ENCODE peak calls at places on chromosomes 1 and 21, in nine cellular contexts. L is fibroblast of the aortic adventitia, S is omental fat pad, P is bronchial epithelial cell, U is right lobe of liver, E is foreskin fibroblast, Y is AG10803, W is fibroblast of lung, D is GM12865. J is an unnamed sample.

GRCh38 chr1:192601145-192602048 is 25.8 kb downstream of the RGS1 start:
- DNase-seq in L (no peak), S (no peak), P (peak), U (no peak), E (peak), Y (no peak), W (no peak), D (no peak), J (no peak)

GRCh38 chr1:160300173-160300572 is 15.2 kb upstream of the PEX19 start:
- DNase-seq in L (no peak), S (no peak), P (no peak), U (no peak), E (no peak), Y (no peak), W (no peak), D (no peak), J (no peak)

GRCh38 chr1:78044796-78045599 is 768 bp upstream of the GIPC2 start:
- DNase-seq in L (no peak), S (no peak), P (no peak), U (no peak), E (no peak), Y (no peak), W (no peak), D (no peak), J (no peak)

GRCh38 chr1:65165269-65166002 is 17.4 kb downstream of the AK4 start:
- DNase-seq in L (no peak), S (no peak), P (no peak), U (no peak), E (no peak), Y (no peak), W (no peak), D (peak), J (no peak)

GRCh38 chr1:54401799-54402198 is 4.4 kb downstream of the SSBP3 start:
- DNase-seq in L (no peak), S (no peak), P (no peak), U (no peak), E (no peak), Y (no peak), W (no peak), D (no peak), J (no peak)

GRCh38 chr1:229648406-229648805 is 22.4 kb downstream of the URB2 start:
- DNase-seq in L (no peak), S (no peak), P (no peak), U (no peak), E (no peak), Y (no peak), W (no peak), D (no peak), J (no peak)

GRCh38 chr1:231026576-231026975 is 13.5 kb downstream of the FAM89A start:
- DNase-seq in L (no peak), S (no peak), P (no peak), U (no peak), E (no peak), Y (no peak), W (no peak), D (no peak), J (no peak)

GRCh38 chr1:150493175-150493574 is 6.0 kb downstream of the TARS2 start:
- DNase-seq in L (no peak), S (no peak), P (peak), U (no peak), E (no peak), Y (no peak), W (no peak), D (no peak), J (no peak)

GRCh38 chr1:207831517-207832327 is 79.2 kb downstream of the CD34 start:
- DNase-seq in L (no peak), S (no peak), P (peak), U (no peak), E (no peak), Y (no peak), W (peak), D (peak), J (no peak)

GRCh38 chr1:188281927-188282326 is 1453.2 kb downstream of the PLA2G4A start:
- DNase-seq in L (peak), S (no peak), P (no peak), U (no peak), E (peak), Y (no peak), W (no peak), D (no peak), J (no peak)

GRCh38 chr21:34129039-34129891 is 55.9 kb downstream of the MRPS6 start:
- DNase-seq in L (peak), S (no peak), P (peak), U (no peak), E (peak), Y (peak), W (peak), D (no peak), J (no peak)

GRCh38 chr1:14970115-14970798 is 183.3 kb upstream of the TMEM51 start:
- DNase-seq in L (peak), S (no peak), P (peak), U (no peak), E (peak), Y (peak), W (peak), D (peak), J (no peak)

GRCh38 chr1:229298420-229298819 is 27.5 kb downstream of the RAB4A start:
- DNase-seq in L (no peak), S (no peak), P (no peak), U (no peak), E (no peak), Y (no peak), W (no peak), D (no peak), J (no peak)

GRCh38 chr1:160053548-160054365 is 16.2 kb downstream of the KCNJ10 start:
- DNase-seq in L (no peak), S (no peak), P (no peak), U (no peak), E (no peak), Y (no peak), W (no peak), D (no peak), J (no peak)

GRCh38 chr1:54037476-54037875 is 15.5 kb downstream of the TMEM59 start:
- DNase-seq in L (peak), S (no peak), P (peak), U (no peak), E (peak), Y (peak), W (peak), D (no peak), J (no peak)

GRCh38 chr1:28518745-28519341 is 13.0 kb downstream of the RCC1 start:
- DNase-seq in L (peak), S (no peak), P (no peak), U (no peak), E (peak), Y (no peak), W (peak), D (peak), J (no peak)

GRCh38 chr21:44709426-44710293 is 1.7 kb downstream of the TSPEAR start:
- DNase-seq in L (peak), S (peak), P (peak), U (peak), E (no peak), Y (no peak), W (no peak), D (no peak), J (no peak)

GRCh38 chr1:11796036-11796828 is 9.5 kb downstream of the MTHFR start:
- DNase-seq in L (peak), S (no peak), P (no peak), U (no peak), E (peak), Y (no peak), W (no peak), D (no peak), J (no peak)

GRCh38 chr1:22738069-22738435 is 27.4 kb downstream of the EPHB2 start:
- DNase-seq in L (no peak), S (no peak), P (no peak), U (no peak), E (no peak), Y (no peak), W (no peak), D (no peak), J (no peak)

GRCh38 chr1:113958691-113959090 is 20.6 kb upstream of the OLFML3 start:
- DNase-seq in L (no peak), S (no peak), P (peak), U (no peak), E (no peak), Y (no peak), W (no peak), D (no peak), J (no peak)

GRCh38 chr21:25456672-25457071 is 150.6 kb downstream of the MRPL39 start:
- DNase-seq in L (no peak), S (no peak), P (peak), U (no peak), E (no peak), Y (no peak), W (peak), D (peak), J (no peak)

GRCh38 chr1:44377925-44378784 is 23.1 kb upstream of the ERI3 start:
- DNase-seq in L (peak), S (no peak), P (peak), U (no peak), E (peak), Y (peak), W (peak), D (peak), J (no peak)

GRCh38 chr1:47431534-47431933 is 6.3 kb upstream of the FOXD2 start:
- DNase-seq in L (peak), S (no peak), P (peak), U (no peak), E (peak), Y (peak), W (peak), D (no peak), J (no peak)

GRCh38 chr1:5994713-5995621 is 2.7 kb upstream of the NPHP4 start:
- DNase-seq in L (no peak), S (no peak), P (no peak), U (peak), E (no peak), Y (no peak), W (no peak), D (peak), J (no peak)

GRCh38 chr1:105437847-105438246 is 1618.6 kb upstream of the PRMT6 start:
- DNase-seq in L (no peak), S (no peak), P (no peak), U (no peak), E (no peak), Y (no peak), W (no peak), D (no peak), J (no peak)

GRCh38 chr1:78283691-78284090 is 207.1 kb upstream of the PTGFR start:
- DNase-seq in L (no peak), S (no peak), P (no peak), U (no peak), E (no peak), Y (no peak), W (no peak), D (no peak), J (no peak)

GRCh38 chr21:45255381-45256020 is 32.2 kb downstream of the POFUT2 start:
- DNase-seq in L (no peak), S (no peak), P (peak), U (no peak), E (no peak), Y (no peak), W (no peak), D (peak), J (peak)

GRCh38 chr1:232925421-232926202 is 24.8 kb upstream of the NTPCR start:
- DNase-seq in L (no peak), S (no peak), P (peak), U (no peak), E (no peak), Y (peak), W (no peak), D (no peak), J (no peak)

GRCh38 chr1:178031856-178032320 is 62.0 kb upstream of the RASAL2 start:
- DNase-seq in L (peak), S (peak), P (peak), U (peak), E (peak), Y (peak), W (peak), D (peak), J (no peak)

GRCh38 chr1:40899230-40899870 is 37.2 kb upstream of the CITED4 start:
- DNase-seq in L (no peak), S (no peak), P (peak), U (no peak), E (no peak), Y (no peak), W (no peak), D (no peak), J (no peak)
- TF ChIP-seq CTCF in L (no peak), S (no peak), P (no peak), U (no peak), E (no peak), Y (no peak), W (no peak), D (no peak), J (no peak)

GRCh38 chr1:94334156-94334555 is 84.0 kb upstream of the ABCD3 start:
- DNase-seq in L (peak), S (no peak), P (no peak), U (no peak), E (no peak), Y (peak), W (no peak), D (no peak), J (no peak)

GRCh38 chr1:94332516-94332915 is 85.7 kb upstream of the ABCD3 start:
- DNase-seq in L (no peak), S (no peak), P (no peak), U (no peak), E (no peak), Y (no peak), W (no peak), D (peak), J (no peak)

GRCh38 chr1:94335447-94335846 is 82.7 kb upstream of the ABCD3 start:
- DNase-seq in L (no peak), S (no peak), P (no peak), U (no peak), E (no peak), Y (no peak), W (no peak), D (peak), J (no peak)

GRCh38 chr1:94334764-94335163 is 83.4 kb upstream of the ABCD3 start:
- DNase-seq in L (peak), S (no peak), P (no peak), U (no peak), E (no peak), Y (peak), W (no peak), D (peak), J (no peak)

GRCh38 chr1:94332952-94333351 is 85.2 kb upstream of the ABCD3 start:
- DNase-seq in L (peak), S (no peak), P (peak), U (no peak), E (peak), Y (peak), W (peak), D (peak), J (no peak)
- TF ChIP-seq CTCF in L (no peak), S (no peak), P (no peak), U (no peak), E (no peak), Y (no peak), W (no peak), D (no peak), J (no peak)

DNA sequence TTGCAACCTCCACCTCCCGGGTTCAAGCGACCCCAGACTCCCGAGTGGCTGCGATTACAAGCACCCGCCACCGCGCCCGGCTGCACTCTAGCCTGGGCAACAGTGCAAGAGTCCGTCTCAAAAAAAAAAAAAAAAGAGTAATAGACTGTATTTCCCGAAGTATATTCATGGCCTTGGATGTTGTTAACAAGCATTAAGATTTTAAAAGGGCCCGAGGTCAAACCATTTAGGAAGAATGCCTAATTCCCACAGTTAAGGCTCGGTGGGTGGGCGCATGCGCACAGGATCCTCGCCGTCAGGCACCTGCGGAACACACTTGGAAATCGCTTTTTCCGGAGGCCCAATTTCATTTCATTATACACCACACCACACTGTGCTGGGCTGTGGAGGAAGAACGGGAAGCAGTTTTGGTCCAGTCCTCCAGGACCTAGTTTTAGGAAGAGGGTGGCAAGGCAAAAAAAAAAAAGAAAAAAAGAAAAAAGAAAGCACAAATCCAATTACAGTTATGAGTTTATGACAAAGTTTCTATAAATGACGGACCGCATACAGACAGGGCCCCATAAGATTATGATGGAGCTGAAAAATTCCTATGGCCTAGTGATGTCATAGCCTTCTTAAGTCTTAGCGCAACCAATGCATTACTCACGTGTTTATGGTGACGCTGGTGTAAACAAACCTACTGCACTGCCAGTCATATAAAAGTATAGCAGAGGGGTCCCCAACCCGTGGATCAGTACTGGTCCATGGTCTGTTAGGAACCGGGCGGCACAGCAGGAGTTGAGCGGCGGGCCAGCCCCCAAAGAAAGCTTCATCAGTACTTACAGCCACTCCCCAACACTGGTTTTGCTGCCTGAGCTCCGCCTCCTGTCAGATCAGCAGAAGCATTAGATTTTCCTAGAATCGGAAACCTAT is 38.2 kb downstream of the H3-3A start:
- DNase-seq in L (peak), S (no peak), P (peak), U (no peak), E (peak), Y (peak), W (peak), D (peak), J (no peak)
- TF ChIP-seq CTCF in L (no peak), S (no peak), P (no peak), U (no peak), E (no peak), Y (no peak), W (no peak), D (no peak), J (no peak)

GRCh38 chr21:29335720-29336119 is 37.0 kb downstream of the BACH1 start:
- DNase-seq in L (peak), S (no peak), P (peak), U (no peak), E (peak), Y (peak), W (peak), D (no peak), J (no peak)
- TF ChIP-seq CTCF in L (no peak), S (no peak), P (no peak), U (no peak), E (no peak), Y (peak), W (no peak), D (no peak), J (no peak)

GRCh38 chr1:36080801-36081200 is 3.1 kb upstream of the TEKT2 start:
- DNase-seq in L (no peak), S (no peak), P (no peak), U (no peak), E (no peak), Y (no peak), W (no peak), D (no peak), J (no peak)

GRCh38 chr1:36083635-36084501 is at the start of gene TEKT2:
- DNase-seq in L (no peak), S (no peak), P (no peak), U (no peak), E (peak), Y (no peak), W (peak), D (no peak), J (no peak)

GRCh38 chr1:36083219-36083618 is 675 bp upstream of the TEKT2 start:
- DNase-seq in L (no peak), S (no peak), P (no peak), U (no peak), E (no peak), Y (no peak), W (no peak), D (no peak), J (no peak)

GRCh38 chr1:36080236-36080635 is 3.7 kb upstream of the TEKT2 start:
- DNase-seq in L (no peak), S (no peak), P (no peak), U (no peak), E (no peak), Y (no peak), W (no peak), D (no peak), J (no peak)

DNA sequence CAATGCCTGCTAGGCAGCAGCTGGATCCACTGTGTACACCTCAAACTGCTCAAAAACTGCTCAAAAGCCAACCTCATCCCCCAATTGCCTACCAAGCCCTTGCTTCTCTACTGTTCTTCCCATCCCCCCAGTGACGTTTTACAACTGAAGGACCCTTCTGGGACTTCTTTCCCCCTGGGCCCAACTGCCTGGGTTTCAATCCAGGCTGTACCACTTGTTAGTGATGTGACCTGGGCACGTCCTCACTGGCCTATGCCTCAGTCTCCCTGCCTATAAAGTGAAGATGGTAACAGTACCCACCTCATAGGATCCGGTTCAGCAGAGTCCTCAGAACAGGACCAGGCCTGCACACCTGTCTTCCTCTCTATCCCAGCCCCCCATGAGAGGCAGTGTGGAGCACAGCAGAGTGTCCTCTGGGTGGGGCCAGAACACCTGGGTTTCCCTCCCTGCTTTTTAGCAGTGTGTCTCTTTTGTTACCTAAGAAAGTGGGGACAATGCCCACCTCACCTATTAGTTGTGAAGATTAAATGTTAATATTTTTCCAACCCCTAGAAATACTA is 1.9 kb upstream of the TEKT2 start:
- DNase-seq in L (no peak), S (no peak), P (no peak), U (no peak), E (no peak), Y (no peak), W (no peak), D (no peak), J (no peak)
- TF ChIP-seq CTCF in L (no peak), S (no peak), P (no peak), U (no peak), E (no peak), Y (no peak), W (no peak), D (no peak), J (no peak)

GRCh38 chr1:196143602-196144342 is 464.5 kb downstream of the KCNT2 start:
- DNase-seq in L (no peak), S (no peak), P (no peak), U (peak), E (no peak), Y (no peak), W (no peak), D (peak), J (no peak)
- TF ChIP-seq CTCF in L (no peak), S (no peak), P (no peak), U (peak), E (no peak), Y (no peak), W (no peak), D (peak), J (no peak)

GRCh38 chr1:35112668-35113067 is 33.5 kb downstream of the ZMYM1 start:
- DNase-seq in L (peak), S (no peak), P (no peak), U (no peak), E (peak), Y (no peak), W (peak), D (no peak), J (no peak)
- TF ChIP-seq CTCF in L (no peak), S (no peak), P (no peak), U (peak), E (peak), Y (peak), W (peak), D (no peak), J (no peak)